ENCODE peak calls at places on chromosomes 16 and 17, in five cellular contexts. V is AG04450, Z is heart right ventricle, C is fibroblast of pulmonary artery, R is progenitor cell of endocrine pancreas. I is an unnamed sample.

GRCh38 chr17:42804918-42805367 is 6.3 kb downstream of the CNTD1 start:
- DNase-seq in V (no peak), Z (no peak), C (no peak), R (no peak), I (no peak)

GRCh38 chr16:72990003-72990521 is 57.9 kb downstream of the ZFHX3 start:
- DNase-seq in V (peak), Z (peak), C (peak), R (no peak), I (peak)

GRCh38 chr17:34740936-34741515 is 161.6 kb downstream of the TMEM132E start:
- DNase-seq in V (no peak), Z (no peak), C (no peak), R (no peak), I (no peak)

GRCh38 chr17:4690745-4691144 is 13.2 kb downstream of the PELP1 start:
- DNase-seq in V (no peak), Z (no peak), C (no peak), R (no peak), I (no peak)

GRCh38 chr16:1637526-1637925 is 25.4 kb downstream of the CRAMP1 start:
- DNase-seq in V (no peak), Z (no peak), C (no peak), R (no peak), I (no peak)

GRCh38 chr16:69057400-69058378 is 47.8 kb upstream of the HAS3 start:
- DNase-seq in V (no peak), Z (no peak), C (peak), R (no peak), I (no peak)

GRCh38 chr17:14616508-14616907 is 315.6 kb downstream of the HS3ST3B1 start:
- DNase-seq in V (no peak), Z (no peak), C (no peak), R (no peak), I (no peak)

GRCh38 chr17:64074704-64075484 is 54.5 kb upstream of the ICAM2 start:
- DNase-seq in V (no peak), Z (no peak), C (peak), R (no peak), I (peak)

GRCh38 chr16:16019488-16019887 is 70.1 kb downstream of the ABCC1 start:
- DNase-seq in V (no peak), Z (no peak), C (peak), R (no peak), I (peak)

GRCh38 chr16:24855678-24856077 is 9.9 kb downstream of the SLC5A11 start:
- DNase-seq in V (no peak), Z (no peak), C (no peak), R (no peak), I (no peak)

GRCh38 chr16:30953511-30954124 is 3.9 kb upstream of the SETD1A start:
- DNase-seq in V (no peak), Z (peak), C (peak), R (peak), I (peak)

GRCh38 chr17:61486135-61487120 is 34.2 kb downstream of the TBX4 start:
- DNase-seq in V (no peak), Z (no peak), C (no peak), R (no peak), I (no peak)

GRCh38 chr16:5069048-5069447 is 2.6 kb upstream of the ALG1 start:
- DNase-seq in V (no peak), Z (no peak), C (no peak), R (no peak), I (no peak)

GRCh38 chr17:78438694-78439325 is 60.4 kb downstream of the PGS1 start:
- DNase-seq in V (no peak), Z (no peak), C (no peak), R (no peak), I (no peak)

GRCh38 chr17:31437720-31438400 is 46.4 kb downstream of the RAB11FIP4 start:
- DNase-seq in V (no peak), Z (no peak), C (no peak), R (no peak), I (no peak)

GRCh38 chr16:24541534-24541933 is 2.2 kb downstream of the RBBP6 start:
- DNase-seq in V (no peak), Z (no peak), C (no peak), R (no peak), I (no peak)

GRCh38 chr16:70294385-70295029 is 4.5 kb upstream of the DDX19B start:
- DNase-seq in V (no peak), Z (no peak), C (no peak), R (no peak), I (no peak)

GRCh38 chr17:16239931-16240330 is 22.9 kb downstream of the PIGL start:
- DNase-seq in V (no peak), Z (no peak), C (no peak), R (no peak), I (no peak)

GRCh38 chr17:30519707-30520106 is 42.5 kb downstream of the GOSR1 start:
- DNase-seq in V (peak), Z (no peak), C (peak), R (no peak), I (no peak)

GRCh38 chr17:18045691-18046090 is 6.5 kb downstream of the GID4 start:
- DNase-seq in V (no peak), Z (no peak), C (no peak), R (no peak), I (no peak)

GRCh38 chr17:82722341-82723013 is 6.0 kb downstream of the FN3KRP start:
- DNase-seq in V (no peak), Z (no peak), C (no peak), R (no peak), I (no peak)

GRCh38 chr16:3074860-3075545 is 9.6 kb downstream of the IL32 start:
- DNase-seq in V (no peak), Z (no peak), C (no peak), R (no peak), I (no peak)

GRCh38 chr17:50638851-50639767 is 4.4 kb downstream of the ABCC3 start:
- DNase-seq in V (peak), Z (peak), C (peak), R (no peak), I (peak)

GRCh38 chr16:2831203-2831602 is 1.1 kb downstream of the ZG16B start:
- DNase-seq in V (no peak), Z (no peak), C (no peak), R (no peak), I (no peak)

GRCh38 chr16:68798398-68798797 is 44.9 kb upstream of the TANGO6 start:
- DNase-seq in V (no peak), Z (no peak), C (no peak), R (no peak), I (no peak)

GRCh38 chr17:497587-498034 is 145.0 kb upstream of the RPH3AL start:
- DNase-seq in V (no peak), Z (no peak), C (no peak), R (no peak), I (no peak)

GRCh38 chr17:77810536-77810935 is 148.0 kb upstream of the TNRC6C start:
- DNase-seq in V (no peak), Z (peak), C (peak), R (no peak), I (no peak)

GRCh38 chr17:38606646-38607611 is 1.2 kb upstream of the SRCIN1 start:
- DNase-seq in V (no peak), Z (peak), C (no peak), R (no peak), I (peak)
- TF ChIP-seq CTCF in V (no peak), Z (no peak), C (no peak), R (no peak), I (peak)

GRCh38 chr16:84339316-84339715 is 29.0 kb upstream of the ATP2C2 start:
- DNase-seq in V (no peak), Z (no peak), C (no peak), R (no peak), I (no peak)

GRCh38 chr16:84341533-84342295 is 26.6 kb upstream of the ATP2C2 start:
- DNase-seq in V (no peak), Z (no peak), C (no peak), R (no peak), I (no peak)

GRCh38 chr16:84339766-84340165 is 28.6 kb upstream of the ATP2C2 start:
- DNase-seq in V (no peak), Z (no peak), C (no peak), R (no peak), I (no peak)

GRCh38 chr16:84344781-84345180 is 23.6 kb upstream of the ATP2C2 start:
- DNase-seq in V (no peak), Z (no peak), C (no peak), R (no peak), I (no peak)

GRCh38 chr16:84340305-84341040 is 27.9 kb upstream of the ATP2C2 start:
- DNase-seq in V (no peak), Z (no peak), C (peak), R (no peak), I (peak)
- TF ChIP-seq CTCF in V (no peak), Z (no peak), C (no peak), R (no peak), I (no peak)

DNA sequence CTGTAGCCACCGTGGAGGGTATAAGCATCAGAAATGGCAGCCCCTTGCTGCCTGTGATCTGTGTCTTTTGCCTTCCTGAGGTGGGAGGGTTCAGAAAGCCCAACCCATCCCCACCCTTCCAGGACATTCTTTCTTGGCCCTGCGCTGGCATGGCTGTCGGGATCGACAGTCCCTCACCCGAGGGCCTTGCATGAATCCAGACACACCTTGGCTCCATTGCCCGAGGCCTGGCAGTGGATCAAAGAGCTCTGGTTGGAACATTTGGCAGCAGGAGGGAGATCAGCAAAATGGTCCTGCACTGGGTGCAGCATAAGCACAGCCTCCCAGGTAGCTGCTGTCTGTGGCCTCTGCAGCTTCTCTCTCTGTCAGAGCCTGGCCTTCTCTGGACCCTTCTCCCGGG is 246.6 kb upstream of the MAF start:
- DNase-seq in V (no peak), Z (no peak), C (no peak), R (no peak), I (no peak)
- TF ChIP-seq CTCF in V (no peak), Z (no peak), C (no peak), R (no peak), I (no peak)

GRCh38 chr17:76452646-76453430 is at the start of gene UBE2O:
- DNase-seq in V (no peak), Z (peak), C (peak), R (peak), I (peak)
- TF ChIP-seq CTCF in V (peak), Z (no peak), C (peak), R (peak), I (peak)

GRCh38 chr16:84048306-84048705 is 5.7 kb upstream of the SLC38A8 start:
- DNase-seq in V (no peak), Z (no peak), C (no peak), R (peak), I (peak)
- TF ChIP-seq CTCF in V (peak), Z (no peak), C (no peak), R (peak), I (no peak)

GRCh38 chr16:12271006-12271405 is 294.5 kb downstream of the SNX29 start:
- DNase-seq in V (no peak), Z (no peak), C (no peak), R (no peak), I (peak)
- TF ChIP-seq CTCF in V (peak), Z (no peak), C (peak), R (peak), I (no peak)

DNA sequence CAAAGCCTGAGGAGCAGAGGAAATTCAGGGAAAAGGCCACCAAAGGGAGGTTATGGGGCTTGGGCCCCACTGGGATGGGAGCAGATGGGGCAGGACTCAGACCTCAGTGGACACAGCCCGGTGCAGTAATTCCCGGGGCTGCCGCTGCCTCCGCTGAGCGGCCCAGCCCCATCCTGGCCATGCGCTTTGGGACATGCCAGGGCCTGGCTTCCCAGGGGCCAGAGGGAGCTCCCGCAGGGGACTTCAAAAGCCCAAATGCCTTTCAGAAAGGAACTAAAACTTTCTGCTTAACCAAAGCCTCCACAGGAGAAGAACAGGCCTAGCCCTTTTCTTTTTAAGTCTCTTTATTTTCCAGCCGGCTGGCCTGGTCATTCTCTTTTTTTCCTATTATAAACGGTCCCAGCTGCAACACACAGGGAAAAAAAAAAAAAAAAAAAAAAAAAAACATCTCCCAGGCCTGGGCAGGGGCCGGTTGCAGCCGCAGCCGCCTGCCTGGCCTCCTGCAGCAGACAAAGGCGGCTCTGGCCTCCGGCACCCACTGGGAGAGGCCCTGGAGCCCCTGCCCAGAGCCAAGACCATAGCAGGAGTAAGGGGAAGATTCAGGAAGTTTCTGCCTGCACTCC is 10.7 kb upstream of the ZNF423 start:
- DNase-seq in V (no peak), Z (no peak), C (no peak), R (no peak), I (no peak)
- TF ChIP-seq CTCF in V (no peak), Z (no peak), C (no peak), R (no peak), I (no peak)

DNA sequence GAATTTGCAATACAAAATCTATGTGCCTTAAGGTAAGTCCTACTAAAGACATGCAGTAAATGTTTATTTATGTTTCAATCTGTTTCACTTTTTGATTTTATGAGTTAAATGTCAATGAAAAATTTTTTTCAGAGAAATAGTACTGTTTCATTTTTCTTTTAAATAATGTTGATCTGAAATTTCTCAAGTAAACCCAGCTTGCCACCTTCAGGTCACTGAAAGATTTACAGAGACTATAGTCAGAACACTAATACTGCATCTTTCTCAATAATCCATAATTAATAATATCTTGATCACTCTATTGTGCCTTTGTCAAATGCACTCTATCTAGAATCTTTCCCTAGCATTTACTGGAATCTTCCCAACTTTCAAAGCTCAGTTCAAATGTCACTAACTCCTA is 6.5 kb upstream of the DHX40 start:
- DNase-seq in V (no peak), Z (no peak), C (peak), R (no peak), I (no peak)
- TF ChIP-seq CTCF in V (peak), Z (no peak), C (peak), R (peak), I (no peak)

GRCh38 chr17:57727776-57728175 is 17.3 kb downstream of the CCDC182 start:
- DNase-seq in V (no peak), Z (no peak), C (no peak), R (no peak), I (no peak)
- TF ChIP-seq CTCF in V (no peak), Z (no peak), C (no peak), R (no peak), I (no peak)

I was measured in Calu3.